ENCODE peak calls at places on chromosomes 1 and 21, in four cellular contexts. Z, R, K and N are unnamed samples.

GRCh38 chr1:40273547-40274166 is 15.6 kb downstream of the ZMPSTE24 start:
- DNase-seq in Z (no peak), R (no peak), K (no peak), N (no peak)

GRCh38 chr1:46819335-46819734 is 20.5 kb downstream of the CYP4B1 start:
- DNase-seq in Z (no peak), R (no peak), K (no peak), N (no peak)

GRCh38 chr1:212683357-212683722 is 16.3 kb downstream of the BATF3 start:
- DNase-seq in Z (no peak), R (no peak), K (no peak), N (no peak)

GRCh38 chr1:8552135-8552534 is 234.2 kb downstream of the SLC45A1 start:
- DNase-seq in Z (no peak), R (no peak), K (no peak), N (no peak)

GRCh38 chr1:229844675-229845074 is 218.6 kb downstream of the URB2 start:
- DNase-seq in Z (no peak), R (no peak), K (no peak), N (no peak)

GRCh38 chr1:155241851-155242264 is 13.4 kb downstream of the ENTREP3 start:
- DNase-seq in Z (no peak), R (no peak), K (no peak), N (no peak)

GRCh38 chr1:36257375-36257767 is 33.1 kb downstream of the THRAP3 start:
- DNase-seq in Z (no peak), R (no peak), K (no peak), N (no peak)

GRCh38 chr1:171245458-171246064 is 2.7 kb upstream of the FMO1 start:
- DNase-seq in Z (no peak), R (no peak), K (peak), N (peak)

GRCh38 chr1:67431869-67432578 is 1.8 kb upstream of the SERBP1 start:
- DNase-seq in Z (no peak), R (no peak), K (peak), N (no peak)

GRCh38 chr1:160209656-160210046 is 4.5 kb downstream of the PEA15 start:
- DNase-seq in Z (no peak), R (no peak), K (no peak), N (no peak)

GRCh38 chr1:147241955-147242448 is 482 bp upstream of the CHD1L start:
- DNase-seq in Z (no peak), R (no peak), K (no peak), N (peak)

GRCh38 chr21:42829417-42829816 is 49.9 kb downstream of the WDR4 start:
- DNase-seq in Z (no peak), R (no peak), K (no peak), N (no peak)

GRCh38 chr1:26999440-26999987 is 6.0 kb downstream of the TRNP1 start:
- DNase-seq in Z (peak), R (no peak), K (no peak), N (peak)

GRCh38 chr21:43712268-43712942 is 6.5 kb upstream of the PDXK start:
- DNase-seq in Z (no peak), R (no peak), K (no peak), N (peak)

GRCh38 chr1:119968068-119968492 is 71.8 kb upstream of the ADAM30 start:
- DNase-seq in Z (no peak), R (peak), K (peak), N (peak)

GRCh38 chr1:112396668-112397025 is 633 bp downstream of the CTTNBP2NL start:
- DNase-seq in Z (no peak), R (no peak), K (no peak), N (no peak)

GRCh38 chr1:18719786-18720436 is 89.3 kb downstream of the PAX7 start:
- DNase-seq in Z (no peak), R (no peak), K (no peak), N (peak)

GRCh38 chr1:201172336-201172735 is 18.1 kb upstream of the TMEM9 start:
- DNase-seq in Z (no peak), R (no peak), K (no peak), N (no peak)

GRCh38 chr1:234969011-234969441 is 159.6 kb downstream of the TOMM20 start:
- DNase-seq in Z (no peak), R (no peak), K (no peak), N (no peak)

GRCh38 chr1:182351790-182352364 is 39.7 kb downstream of the GLUL start:
- DNase-seq in Z (no peak), R (no peak), K (no peak), N (no peak)

GRCh38 chr1:85933901-85934300 is 222.7 kb downstream of the COL24A1 start:
- DNase-seq in Z (no peak), R (no peak), K (no peak), N (no peak)

GRCh38 chr1:212946872-212947271 is 3.5 kb upstream of the VASH2 start:
- DNase-seq in Z (no peak), R (no peak), K (no peak), N (no peak)

GRCh38 chr1:229456016-229456415 is 22.1 kb upstream of the ACTA1 start:
- DNase-seq in Z (no peak), R (no peak), K (no peak), N (peak)

GRCh38 chr1:5670590-5671350 is 321.5 kb downstream of the NPHP4 start:
- DNase-seq in Z (no peak), R (no peak), K (no peak), N (no peak)

GRCh38 chr1:89780721-89781120 is 40.1 kb upstream of the LRRC8D start:
- DNase-seq in Z (peak), R (peak), K (peak), N (peak)

GRCh38 chr1:86696522-86696921 is 7.9 kb upstream of the SH3GLB1 start:
- DNase-seq in Z (no peak), R (no peak), K (no peak), N (no peak)

GRCh38 chr21:39006653-39007417 is 176.4 kb downstream of the PSMG1 start:
- DNase-seq in Z (no peak), R (peak), K (no peak), N (no peak)

GRCh38 chr1:206456577-206457375 is 13.5 kb upstream of the IKBKE start:
- DNase-seq in Z (no peak), R (no peak), K (no peak), N (peak)

GRCh38 chr1:157369808-157370521 is 182.3 kb downstream of the FCRL5 start:
- DNase-seq in Z (peak), R (peak), K (peak), N (peak)

GRCh38 chr21:25565272-25566199 is 41.7 kb downstream of the MRPL39 start:
- DNase-seq in Z (no peak), R (no peak), K (no peak), N (no peak)

GRCh38 chr1:30042438-30043147 is 680.8 kb downstream of the MATN1 start:
- DNase-seq in Z (no peak), R (no peak), K (no peak), N (no peak)

GRCh38 chr1:215710340-215710971 is 143.4 kb downstream of the KCTD3 start:
- DNase-seq in Z (peak), R (peak), K (peak), N (peak)

GRCh38 chr1:192022839-192023238 is 135.4 kb upstream of the RGS18 start:
- DNase-seq in Z (no peak), R (no peak), K (no peak), N (no peak)